ENCODE peak calls at places on chromosomes 11 and 22, in seven cellular contexts. E is NCI-H2081; Q is HFF-Myc; S is activated T-helper 1 cell treated with anti-CD3 and anti-CD28 coated beads, Interleukin-12 subunit alpha, Interleukin-12 subunit beta, Interleukin-2, Interleukin-4 antibody, amounts not matched to agents 30 ng/mL and 10 ng/mL and 1 ng/mL, durations not matched to agents 14 hours and 24 hours and 36 hours; Z is NCI-H1092 treated with DMSO at 0.1 percent for 48 hours; P is cardiac muscle cell; I is IMR-90. F is an unnamed sample.

GRCh38 chr22:48855593-48856307 is 971.9 kb downstream of the BRD1 start:
- DNase-seq in Z (no peak), Q (no peak), S (no peak), E (no peak), I (no peak), P (no peak), F (no peak)

GRCh38 chr22:28379075-28379806 is 300.4 kb downstream of the TTC28 start:
- DNase-seq in P (no peak), Q (no peak), S (no peak), E (no peak), I (no peak), Z (no peak), F (no peak)

GRCh38 chr11:72239296-72239848 is 4.6 kb downstream of the PHOX2A start:
- DNase-seq in P (no peak), Q (peak), I (peak), Z (peak), E (peak), S (no peak), F (peak)

GRCh38 chr22:31556627-31557203 is 60.4 kb downstream of the SFI1 start:
- DNase-seq in S (no peak), P (peak), E (peak), Q (no peak), Z (peak), I (peak), F (no peak)

GRCh38 chr22:31278643-31279326 is 13.5 kb downstream of the PIK3IP1 start:
- DNase-seq in Z (no peak), P (no peak), S (peak), Q (no peak), I (no peak), E (no peak), F (no peak)

GRCh38 chr22:30210235-30210831 is 36.2 kb downstream of the LIF start:
- DNase-seq in Z (no peak), S (no peak), Q (no peak), E (no peak), I (peak), P (no peak), F (no peak)

GRCh38 chr11:2767071-2767470 is 67.3 kb upstream of the KCNQ1OT1 start:
- DNase-seq in S (no peak), Z (no peak), Q (no peak), E (no peak), I (no peak), P (no peak), F (no peak)

GRCh38 chr22:30290679-30291333 is 1.5 kb upstream of the CASTOR1 start:
- DNase-seq in E (peak), S (no peak), P (peak), Q (no peak), Z (peak), I (peak), F (peak)

GRCh38 chr22:44305455-44305854 is 7.3 kb downstream of the SHISAL1 start:
- DNase-seq in P (no peak), I (no peak), Q (no peak), Z (no peak), S (no peak), E (no peak), F (no peak)

GRCh38 chr11:45158210-45158644 is 11.8 kb downstream of the PRDM11 start:
- DNase-seq in E (no peak), Z (no peak), S (no peak), I (no peak), P (peak), Q (no peak), F (peak)

GRCh38 chr11:48013269-48013901 is 33.0 kb downstream of the PTPRJ start:
- DNase-seq in P (no peak), E (peak), I (peak), Q (no peak), Z (no peak), S (no peak), F (peak)

GRCh38 chr11:1237128-1237580 is 14.3 kb downstream of the MUC5B start:
- DNase-seq in Z (no peak), E (no peak), I (no peak), P (no peak), Q (no peak), S (no peak), F (no peak)

GRCh38 chr11:78684377-78684776 is 109.7 kb upstream of the NARS2 start:
- DNase-seq in Z (no peak), I (peak), P (peak), Q (no peak), E (no peak), S (no peak), F (no peak)

GRCh38 chr22:24995649-24996180 is 43.2 kb downstream of the KIAA1671 start:
- DNase-seq in Z (no peak), S (no peak), I (no peak), Q (no peak), E (no peak), P (no peak), F (no peak)

GRCh38 chr11:56659755-56660154 is 3.7 kb upstream of the OR5AR1 start:
- DNase-seq in E (no peak), Z (no peak), S (no peak), Q (no peak), I (no peak), P (no peak), F (no peak)